ENCODE peak calls at places on chromosome 21, in seven cellular contexts. Q is uterus, U is thoracic aorta, N is colonic mucosa, L is HCT116, F is mucosa of descending colon, H is dorsolateral prefrontal cortex. Y is an unnamed sample.

GRCh38 chr21:45894891-45895777 is 86.4 kb upstream of the COL6A1 start:
- DNase-seq in Q (no peak), H (peak), N (no peak), F (no peak), U (no peak), L (no peak), Y (peak)

GRCh38 chr21:36501589-36501892 is 21.6 kb upstream of the CLDN14 start:
- DNase-seq in H (no peak), F (no peak), L (no peak), N (no peak), Q (no peak), U (no peak), Y (no peak)

GRCh38 chr21:45319461-45320211 is 31.9 kb upstream of the POFUT2 start:
- DNase-seq in L (no peak), N (no peak), U (peak), F (no peak), Q (no peak), H (no peak), Y (peak)

GRCh38 chr21:45330075-45330781 is 42.5 kb upstream of the POFUT2 start:
- DNase-seq in N (no peak), U (no peak), H (no peak), F (no peak), L (no peak), Q (peak), Y (peak)

GRCh38 chr21:42616366-42617340 is 36.8 kb upstream of the PDE9A start:
- DNase-seq in Q (no peak), N (no peak), L (no peak), H (no peak), U (no peak), F (peak), Y (no peak)

GRCh38 chr21:42568834-42569731 is 55.4 kb downstream of the SLC37A1 start:
- DNase-seq in Q (peak), L (no peak), F (no peak), U (no peak), H (no peak), N (no peak), Y (peak)

GRCh38 chr21:42658320-42659105 is 5.1 kb downstream of the PDE9A start:
- DNase-seq in F (no peak), L (no peak), H (no peak), U (no peak), N (no peak), Q (no peak), Y (no peak)

GRCh38 chr21:43640437-43640836 is 18.9 kb downstream of the HSF2BP start:
- DNase-seq in Q (no peak), H (no peak), F (no peak), U (no peak), N (no peak), L (no peak), Y (no peak)

GRCh38 chr21:29258626-29259335 is 39.9 kb upstream of the BACH1 start:
- DNase-seq in H (no peak), Q (no peak), U (no peak), N (no peak), L (no peak), F (no peak), Y (no peak)

GRCh38 chr21:42164064-42164789 is 54.7 kb upstream of the ABCG1 start:
- DNase-seq in H (peak), N (peak), F (peak), L (peak), Q (peak), U (no peak), Y (peak)

GRCh38 chr21:41953831-41954653 is at the start of gene C2CD2:
- DNase-seq in H (no peak), U (no peak), N (peak), L (no peak), Q (peak), F (peak), Y (peak)

GRCh38 chr21:41425954-41426655 is at the start of gene MX1:
- DNase-seq in U (no peak), Q (peak), N (peak), L (no peak), H (peak), F (peak), Y (peak)

GRCh38 chr21:22890656-22891055 is 1892.4 kb downstream of the NCAM2 start:
- DNase-seq in N (no peak), Q (no peak), L (no peak), H (no peak), U (no peak), F (no peak), Y (no peak)

GRCh38 chr21:22120616-22121266 is 1122.5 kb downstream of the NCAM2 start:
- DNase-seq in Q (no peak), N (no peak), H (no peak), U (no peak), F (peak), L (no peak), Y (no peak)

GRCh38 chr21:33268736-33269441 is 2.7 kb downstream of the IL10RB start:
- DNase-seq in N (peak), U (no peak), F (peak), L (peak), H (peak), Q (no peak), Y (peak)

GRCh38 chr21:25560151-25560783 is 47.0 kb downstream of the MRPL39 start:
- DNase-seq in N (no peak), F (no peak), U (no peak), Q (no peak), L (no peak), H (no peak), Y (no peak)

GRCh38 chr21:16571594-16571993 is 841.8 kb downstream of the USP25 start:
- DNase-seq in U (no peak), H (no peak), F (no peak), Q (no peak), L (no peak), N (no peak), Y (no peak)

GRCh38 chr21:41768371-41769042 is 1.7 kb upstream of the RIPK4 start:
- DNase-seq in Q (no peak), L (peak), H (no peak), U (no peak), N (peak), F (peak), Y (no peak)

GRCh38 chr21:42092805-42093590 is 21.9 kb downstream of the UMODL1 start:
- DNase-seq in H (no peak), L (no peak), U (no peak), F (no peak), N (no peak), Q (no peak), Y (no peak)

GRCh38 chr21:28521932-28522826 is 470.5 kb downstream of the LTN1 start:
- DNase-seq in H (no peak), Q (peak), L (no peak), N (no peak), U (no peak), F (peak), Y (no peak)

DNA sequence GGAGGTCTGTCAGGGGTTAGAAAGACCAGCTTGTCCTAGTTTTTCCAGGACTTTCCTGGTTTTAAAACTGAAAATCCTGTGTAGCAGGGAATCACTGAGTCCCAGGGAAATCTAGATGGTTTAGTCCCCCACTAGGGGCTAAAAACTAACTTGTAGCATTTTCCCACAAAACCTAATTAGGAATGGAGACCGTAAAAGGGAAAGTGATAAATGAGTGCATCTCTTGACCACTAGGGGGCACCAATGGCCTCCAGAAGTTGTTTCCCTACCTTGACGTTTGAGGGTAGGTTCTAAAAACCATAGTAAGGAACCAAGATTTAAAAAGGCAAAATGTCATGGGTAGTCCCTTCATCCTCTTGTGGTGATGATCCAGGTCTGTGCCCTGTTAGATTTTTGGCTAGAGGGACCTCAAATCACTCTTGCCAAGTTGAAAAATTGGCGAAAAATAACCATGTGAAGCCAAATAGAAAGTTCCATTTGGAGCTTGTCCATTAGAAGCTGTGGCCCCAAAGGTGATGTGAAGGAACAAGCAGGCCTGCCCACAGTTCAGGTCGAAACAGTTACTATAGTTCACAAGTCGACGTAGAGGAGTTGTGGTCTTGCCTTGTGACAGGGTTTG is 24.5 kb downstream of the CLIC6 start:
- DNase-seq in F (peak), L (peak), H (no peak), N (peak), Q (no peak), U (no peak), Y (peak)
- H3K4me3 ChIP-seq in F (no peak), L (no peak), H (no peak), N (no peak), Q (no peak), U (no peak), Y (no peak)

GRCh38 chr21:17613242-17613676 is 558 bp upstream of the BTG3 start:
- DNase-seq in F (peak), U (peak), Q (peak), H (no peak), L (no peak), N (peak), Y (peak)
- H3K4me3 ChIP-seq in F (peak), U (peak), Q (peak), H (peak), L (peak), N (peak), Y (peak)

GRCh38 chr21:34524671-34525601 is 12.9 kb upstream of the KCNE1 start:
- DNase-seq in Q (peak), H (no peak), L (no peak), F (no peak), N (no peak), U (no peak), Y (no peak)
- H3K4me3 ChIP-seq in Q (peak), H (no peak), L (no peak), F (no peak), N (peak), U (peak), Y (peak)

DNA sequence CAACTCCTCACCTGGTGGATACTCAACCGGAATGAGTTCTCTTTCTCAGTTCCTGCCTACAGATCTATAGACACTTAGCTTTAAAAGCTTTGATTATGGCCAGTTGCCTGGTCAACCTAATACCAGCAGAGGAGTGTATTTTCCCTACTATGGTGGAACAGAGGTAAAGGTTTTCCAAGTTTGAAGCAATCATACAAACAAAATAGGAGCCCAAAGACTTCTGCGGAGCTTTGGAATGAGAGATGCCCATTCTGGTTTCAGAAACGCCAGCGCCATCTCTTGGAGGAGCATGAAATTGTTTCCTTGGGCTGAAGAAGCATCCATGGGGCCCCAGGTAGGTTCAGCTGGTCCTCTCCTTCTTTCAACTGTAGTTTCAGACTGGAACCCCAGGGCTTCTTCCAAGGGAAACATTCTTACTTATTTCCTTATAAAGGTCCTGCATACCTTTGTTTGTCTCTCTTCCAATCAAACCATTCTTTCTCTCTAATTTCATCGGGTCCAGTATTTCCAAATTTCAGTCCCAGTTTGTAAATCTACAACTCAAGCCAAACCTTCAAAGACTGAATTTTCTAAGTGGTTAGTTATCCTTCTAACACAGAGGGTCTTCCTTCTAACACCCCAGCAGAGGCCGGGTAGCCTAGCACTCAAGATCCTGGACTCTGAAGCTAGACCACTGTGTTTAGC is 95.9 kb downstream of the KCNJ15 start:
- DNase-seq in N (peak), U (no peak), Q (no peak), F (peak), H (no peak), L (peak), Y (no peak)
- H3K4me3 ChIP-seq in N (no peak), U (peak), Q (no peak), F (no peak), H (no peak), L (no peak), Y (no peak)